ENCODE peak calls at places on chromosomes 11 and 22, in six cellular contexts. G is activated CD4-positive, alpha-beta T cell treated with anti-CD3 and anti-CD28 coated beads, Interleukin-2, amount 50 U/mL, for 4 hours; C is pons; H is iris pigment epithelial cell; L is globus pallidus; Q is coronary artery. F is an unnamed sample.

GRCh38 chr11:1909524-1909923 is 10.0 kb upstream of the TNNT3 start:
- DNase-seq in L (no peak), C (no peak), H (no peak), Q (no peak), G (no peak), F (no peak)

GRCh38 chr11:87035976-87036583 is 1.7 kb upstream of the TMEM135 start:
- DNase-seq in L (no peak), C (no peak), G (no peak), H (no peak), Q (no peak), F (no peak)

GRCh38 chr11:74208507-74208906 is 37.4 kb downstream of the PPME1 start:
- DNase-seq in Q (no peak), L (no peak), H (no peak), C (no peak), G (no peak), F (no peak)

GRCh38 chr11:1071571-1072115 is 3.0 kb upstream of the MUC2 start:
- DNase-seq in H (no peak), L (no peak), C (no peak), G (no peak), Q (no peak), F (peak; percentile 57)

GRCh38 chr11:61075891-61076290 is 26.4 kb upstream of the CD5 start:
- DNase-seq in C (peak; percentile 52), G (no peak), H (peak; percentile 73), Q (no peak), L (peak; percentile 24), F (peak; percentile 15)

GRCh38 chr11:68806931-68807844 is 34.5 kb downstream of the CPT1A start:
- DNase-seq in G (no peak), L (no peak), H (peak; percentile 80), C (no peak), Q (no peak), F (no peak)

GRCh38 chr11:69832561-69833413 is 13.6 kb upstream of the FGF3 start:
- DNase-seq in L (no peak), H (no peak), G (no peak), C (no peak), Q (no peak), F (no peak)

GRCh38 chr22:29700206-29700948 is 19.4 kb upstream of the CABP7 start:
- DNase-seq in G (no peak), C (no peak), H (no peak), Q (no peak), L (no peak), F (peak; percentile 97)

GRCh38 chr11:28860898-28861297 is 752.7 kb downstream of the METTL15 start:
- DNase-seq in G (no peak), L (no peak), H (peak; percentile 92), Q (no peak), C (peak; percentile 19), F (peak; percentile 8)

GRCh38 chr22:36383110-36383581 is 4.6 kb downstream of the MYH9 start:
- DNase-seq in Q (no peak), C (no peak), G (no peak), L (no peak), H (peak; percentile 94), F (no peak)

F was measured in NCI-H69.